ENCODE peak calls at places on chromosomes 2 and 18, in six cellular contexts. J, G, R, Q, A and Y are unnamed samples.

GRCh38 chr2:33366473-33366872 is 110.0 kb upstream of the RASGRP3 start:
- DNase-seq in Q (no peak), G (no peak), R (no peak), J (no peak), A (no peak), Y (no peak)

GRCh38 chr2:98551316-98551715 is 57.0 kb downstream of the COA5 start:
- DNase-seq in A (no peak), J (no peak), G (no peak), R (no peak), Q (no peak), Y (peak)

GRCh38 chr2:166944909-166945308 is 56.6 kb downstream of the XIRP2 start:
- DNase-seq in Q (no peak), J (no peak), G (no peak), A (no peak), R (no peak), Y (no peak)

GRCh38 chr2:42256502-42256901 is 87.3 kb downstream of the EML4 start:
- DNase-seq in A (no peak), Q (peak), J (no peak), R (no peak), G (no peak), Y (no peak)

GRCh38 chr2:67135201-67135600 is 261.9 kb upstream of the ETAA1 start:
- DNase-seq in G (no peak), J (no peak), A (no peak), R (no peak), Q (no peak), Y (no peak)

GRCh38 chr2:43424262-43425207 is 171.3 kb downstream of the THADA start:
- DNase-seq in G (peak), J (no peak), A (no peak), R (no peak), Q (no peak), Y (no peak)

GRCh38 chr2:53584986-53585385 is 182.6 kb upstream of the CHAC2 start:
- DNase-seq in G (no peak), J (no peak), R (no peak), A (no peak), Q (no peak), Y (no peak)

GRCh38 chr2:10006248-10007147 is 36.9 kb upstream of the KLF11 start:
- DNase-seq in R (no peak), A (no peak), Q (no peak), G (no peak), J (peak), Y (no peak)

GRCh38 chr2:72562451-72563153 is 263.2 kb downstream of the EXOC6B start:
- DNase-seq in R (no peak), A (no peak), Q (no peak), J (no peak), G (no peak), Y (no peak)

GRCh38 chr2:73561422-73561821 is 80.8 kb downstream of the NAT8 start:
- DNase-seq in A (no peak), Q (no peak), J (no peak), R (no peak), G (no peak), Y (no peak)

GRCh38 chr2:152028182-152028862 is 70.5 kb downstream of the CACNB4 start:
- DNase-seq in Q (no peak), R (no peak), G (no peak), J (no peak), A (no peak), Y (no peak)

GRCh38 chr2:133253793-133254192 is 314.5 kb downstream of the NCKAP5 start:
- DNase-seq in R (no peak), A (no peak), Q (no peak), J (no peak), G (no peak), Y (no peak)

GRCh38 chr2:42569116-42569711 is 782 bp downstream of the MTA3 start:
- DNase-seq in Q (no peak), R (peak), J (peak), G (peak), A (no peak), Y (no peak)

GRCh38 chr2:15807418-15808220 is 132.7 kb upstream of the MYCN start:
- DNase-seq in J (no peak), R (no peak), G (no peak), Q (no peak), A (no peak), Y (no peak)

GRCh38 chr2:142010871-142011270 is 119.9 kb downstream of the LRP1B start:
- DNase-seq in A (no peak), Q (no peak), G (no peak), J (no peak), R (no peak), Y (no peak)

GRCh38 chr2:95401480-95401879 is 1.0 kb upstream of the FAHD2A start:
- DNase-seq in A (no peak), J (no peak), R (no peak), G (no peak), Q (no peak), Y (no peak)

GRCh38 chr2:170949415-170949814 is 20.4 kb downstream of the GORASP2 start:
- DNase-seq in R (no peak), A (no peak), G (no peak), J (no peak), Q (no peak), Y (no peak)

GRCh38 chr2:15427987-15428386 is 133.1 kb downstream of the NBAS start:
- DNase-seq in G (no peak), J (no peak), A (no peak), R (no peak), Q (no peak), Y (no peak)

GRCh38 chr2:41933585-41934322 is 114.1 kb upstream of the PKDCC start:
- DNase-seq in A (no peak), R (no peak), G (no peak), Q (no peak), J (no peak), Y (no peak)

GRCh38 chr2:94956797-94957391 is 68.6 kb upstream of the MAL start:
- DNase-seq in A (no peak), R (peak), G (peak), J (peak), Q (no peak), Y (peak)

GRCh38 chr2:159111346-159111922 is 143.0 kb downstream of the TANC1 start:
- DNase-seq in Q (no peak), R (no peak), J (no peak), G (peak), A (no peak), Y (no peak)

GRCh38 chr2:217301142-217301541 is 441.3 kb upstream of the TNP1 start:
- DNase-seq in R (no peak), J (no peak), Q (no peak), A (no peak), G (no peak), Y (no peak)

GRCh38 chr18:28584726-28585125 is 407.8 kb upstream of the CDH2 start:
- DNase-seq in J (no peak), R (no peak), Q (no peak), G (no peak), A (peak), Y (no peak)

GRCh38 chr18:76397631-76398030 is 97.4 kb downstream of the ZNF516 start:
- DNase-seq in Q (no peak), J (no peak), G (no peak), A (no peak), R (no peak), Y (no peak)

GRCh38 chr2:240168546-240169361 is 28.3 kb upstream of the OTOS start:
- DNase-seq in Q (no peak), A (no peak), J (no peak), G (no peak), R (no peak), Y (no peak)

GRCh38 chr2:232142049-232142448 is 180.5 kb downstream of the DIS3L2 start:
- DNase-seq in G (peak), A (no peak), R (peak), Q (no peak), J (peak), Y (no peak)

GRCh38 chr2:132668986-132669853 is 785 bp downstream of the LYPD1 start:
- DNase-seq in J (peak), Q (no peak), A (no peak), G (no peak), R (no peak), Y (no peak)

GRCh38 chr2:66478729-66479316 is 43.9 kb downstream of the MEIS1 start:
- DNase-seq in A (no peak), R (no peak), J (no peak), Q (no peak), G (no peak), Y (no peak)

DNA sequence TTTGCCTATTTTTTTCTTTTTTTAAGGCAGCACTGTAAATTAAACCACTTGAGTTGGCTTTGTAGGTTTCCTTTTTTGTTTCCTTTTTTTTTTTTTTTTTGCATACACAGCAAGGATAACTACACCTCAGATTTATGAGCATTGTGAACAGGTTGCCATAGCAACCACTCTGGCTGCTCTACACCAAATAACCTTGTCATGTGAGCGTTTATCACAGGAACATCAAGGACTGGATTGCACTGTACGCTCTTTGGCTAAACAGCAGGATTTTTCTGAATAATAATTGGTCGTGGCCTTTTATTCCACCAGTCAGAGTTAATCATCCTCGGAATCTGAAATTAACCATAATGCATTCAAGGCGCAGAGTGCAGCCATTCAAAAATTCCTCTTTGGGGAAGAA is 199.1 kb upstream of the SLC14A2 start:
- DNase-seq in J (peak), G (no peak), Q (no peak), A (no peak), R (no peak), Y (no peak)
- TF ChIP-seq POLR2AphosphoS5 in J (peak), G (no peak), Q (no peak), A (no peak), R (no peak), Y (no peak)

GRCh38 chr18:49753643-49754042 is 59.7 kb downstream of the ACAA2 start:
- DNase-seq in Q (no peak), R (no peak), G (no peak), A (no peak), J (no peak), Y (no peak)

GRCh38 chr18:49752095-49752457 is 61.3 kb downstream of the ACAA2 start:
- DNase-seq in G (no peak), Q (no peak), A (no peak), R (no peak), J (no peak), Y (no peak)

GRCh38 chr18:49749563-49749962 is 63.8 kb downstream of the ACAA2 start:
- DNase-seq in A (no peak), R (no peak), J (no peak), G (no peak), Q (no peak), Y (no peak)

GRCh38 chr18:49754866-49755265 is 58.5 kb downstream of the ACAA2 start:
- DNase-seq in J (no peak), A (no peak), R (no peak), Q (no peak), G (no peak), Y (no peak)

GRCh38 chr18:49751427-49752094 is 61.8 kb downstream of the ACAA2 start:
- DNase-seq in R (no peak), Q (no peak), J (no peak), G (no peak), A (no peak), Y (no peak)
- TF ChIP-seq GABPA in R (no peak), Q (no peak), J (no peak), G (no peak), A (no peak), Y (no peak)

GRCh38 chr2:224591245-224591644 is 6.1 kb upstream of the CUL3 start:
- DNase-seq in R (no peak), Q (no peak), J (no peak), G (no peak), A (no peak), Y (no peak)
- TF ChIP-seq POLR2AphosphoS5 in R (no peak), Q (no peak), J (no peak), G (no peak), A (no peak), Y (no peak)

GRCh38 chr18:12041561-12041960 is 52.1 kb upstream of the ANKRD62 start:
- DNase-seq in Q (no peak), R (no peak), J (no peak), G (no peak), A (no peak), Y (no peak)
- TF ChIP-seq GABPA in Q (no peak), R (no peak), J (no peak), G (no peak), A (no peak), Y (no peak)

GRCh38 chr2:63581266-63581961 is 6.9 kb downstream of the WDPCP start:
- DNase-seq in Q (no peak), J (no peak), G (no peak), A (no peak), R (no peak), Y (peak)
- TF ChIP-seq POLR2AphosphoS5 in Q (no peak), J (no peak), G (no peak), A (no peak), R (no peak), Y (no peak)

GRCh38 chr2:62222674-62223073 is 26.8 kb downstream of the B3GNT2 start:
- DNase-seq in Q (no peak), G (no peak), A (no peak), J (no peak), R (no peak), Y (no peak)
- TF ChIP-seq GABPA in Q (no peak), G (no peak), A (no peak), J (no peak), R (no peak), Y (no peak)

GRCh38 chr18:8262221-8262620 is 347.0 kb upstream of the RAB12 start:
- DNase-seq in A (no peak), Q (no peak), G (no peak), R (no peak), J (peak), Y (no peak)

GRCh38 chr18:8260847-8261246 is 348.4 kb upstream of the RAB12 start:
- DNase-seq in J (no peak), Q (no peak), G (no peak), R (no peak), A (no peak), Y (no peak)

GRCh38 chr18:8261651-8262091 is 347.6 kb upstream of the RAB12 start:
- DNase-seq in J (peak), Q (no peak), G (no peak), R (no peak), A (no peak), Y (no peak)

GRCh38 chr18:8260319-8260718 is 348.9 kb upstream of the RAB12 start:
- DNase-seq in A (no peak), J (no peak), R (no peak), Q (no peak), G (no peak), Y (no peak)

GRCh38 chr18:8264861-8265411 is 344.3 kb upstream of the RAB12 start:
- DNase-seq in J (peak), R (no peak), A (no peak), Q (no peak), G (peak), Y (no peak)
- TF ChIP-seq POLR2AphosphoS5 in J (no peak), R (no peak), A (no peak), Q (no peak), G (no peak), Y (no peak)

GRCh38 chr2:75053484-75054112 is 95.2 kb downstream of the POLE4 start:
- DNase-seq in R (peak), G (peak), A (peak), Q (peak), J (peak), Y (no peak)
- TF ChIP-seq GABPA in R (no peak), G (no peak), A (no peak), Q (no peak), J (no peak), Y (no peak)

GRCh38 chr18:50569930-50570329 is 10.0 kb downstream of the MAPK4 start:
- DNase-seq in G (no peak), Q (no peak), A (no peak), J (no peak), R (no peak), Y (no peak)
- TF ChIP-seq POLR2AphosphoS5 in G (no peak), Q (no peak), A (no peak), J (no peak), R (no peak), Y (no peak)

DNA sequence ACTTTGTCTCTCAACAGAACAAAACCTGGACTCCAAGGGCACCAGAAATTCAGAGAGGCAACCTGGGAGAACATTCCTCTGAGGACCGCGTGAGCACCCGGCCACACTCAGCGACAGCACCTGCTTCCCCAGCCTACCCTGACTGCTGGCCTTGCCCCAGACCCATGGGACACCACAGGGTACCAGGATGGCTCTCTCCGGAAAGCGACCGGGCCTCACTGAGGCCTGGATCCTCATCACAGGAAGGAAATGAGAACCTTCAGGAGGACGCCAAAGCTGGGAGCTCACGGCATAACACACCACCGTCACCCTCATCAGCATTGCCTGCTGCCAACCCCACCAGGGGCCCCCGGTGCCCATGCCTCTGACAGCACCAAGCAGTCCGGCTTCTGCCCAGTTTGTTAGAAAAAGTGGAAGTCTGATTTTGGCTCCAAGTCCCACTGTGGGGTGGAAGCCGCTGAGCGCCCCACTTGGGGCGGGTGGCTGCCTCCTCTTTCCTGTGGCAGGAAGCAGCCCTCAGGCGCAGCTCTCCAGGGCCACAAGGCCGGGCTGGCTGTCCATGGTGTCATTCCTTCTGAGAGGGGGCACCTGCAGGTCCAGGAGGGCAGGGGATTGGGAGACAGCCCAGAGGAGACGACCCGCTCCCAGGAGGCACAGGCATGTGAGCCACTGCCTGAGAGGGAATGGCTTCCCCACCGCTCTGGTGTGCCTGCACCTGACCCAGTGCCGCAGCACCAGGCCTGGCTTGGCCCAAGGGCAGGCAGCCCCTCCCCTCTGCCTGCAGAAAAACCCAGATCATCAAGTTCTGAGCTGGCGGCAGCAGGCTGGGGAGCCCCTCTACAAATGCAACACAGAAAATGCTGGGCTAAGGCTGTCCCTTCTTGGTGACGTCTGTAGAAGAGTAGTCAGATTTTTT is 38.6 kb downstream of the HS6ST1 start:
- DNase-seq in A (no peak), Q (no peak), G (no peak), R (no peak), J (no peak), Y (no peak)
- TF ChIP-seq GABPA in A (no peak), Q (no peak), G (no peak), R (no peak), J (no peak), Y (peak)